ENCODE peak calls at places on chromosomes 12 and 14, in five cellular contexts. One of them, this sample, is unnamed.

GRCh38 chr12:131141483-131141882 is 187.8 kb downstream of the ADGRD1 start:
- DNase-seq in psoas muscle: no peak
- DNase-seq in omental fat pad: no peak
- DNase-seq in astrocyte: no peak
- DNase-seq in foreskin fibroblast: no peak
- DNase-seq in this sample: no peak

GRCh38 chr12:6229823-6230222 is 29.6 kb downstream of the CD9 start:
- DNase-seq in psoas muscle: peak; percentile 80
- DNase-seq in omental fat pad: no peak
- DNase-seq in astrocyte: peak; percentile 97
- DNase-seq in foreskin fibroblast: peak; percentile 95
- DNase-seq in this sample: no peak

GRCh38 chr14:105026033-105026785 is 5.3 kb upstream of the CDCA4 start:
- DNase-seq in psoas muscle: no peak
- DNase-seq in omental fat pad: no peak
- DNase-seq in astrocyte: peak; percentile 86
- DNase-seq in foreskin fibroblast: peak; percentile 51
- DNase-seq in this sample: no peak

GRCh38 chr14:52789118-52789517 is 2.3 kb downstream of the GNPNAT1 start:
- DNase-seq in psoas muscle: no peak
- DNase-seq in omental fat pad: no peak
- DNase-seq in astrocyte: no peak
- DNase-seq in foreskin fibroblast: no peak
- DNase-seq in this sample: no peak

GRCh38 chr12:18383203-18383602 is 121.9 kb downstream of the PIK3C2G start:
- DNase-seq in psoas muscle: no peak
- DNase-seq in omental fat pad: no peak
- DNase-seq in astrocyte: peak; percentile 91
- DNase-seq in foreskin fibroblast: peak; percentile 84
- DNase-seq in this sample: no peak

GRCh38 chr12:79558924-79559469 is 131.8 kb downstream of the PAWR start:
- DNase-seq in psoas muscle: no peak
- DNase-seq in omental fat pad: no peak
- DNase-seq in astrocyte: no peak
- DNase-seq in foreskin fibroblast: no peak
- DNase-seq in this sample: no peak

GRCh38 chr14:21902561-21903199 is 229.1 kb upstream of the OR4E1 start:
- DNase-seq in psoas muscle: no peak
- DNase-seq in omental fat pad: no peak
- DNase-seq in astrocyte: no peak
- DNase-seq in foreskin fibroblast: no peak
- DNase-seq in this sample: no peak

GRCh38 chr12:107317751-107318553 is 224.6 kb upstream of the CRY1 start:
- DNase-seq in psoas muscle: peak; percentile 90
- DNase-seq in omental fat pad: peak; percentile 27
- DNase-seq in astrocyte: peak; percentile 92
- DNase-seq in foreskin fibroblast: peak; percentile 76
- DNase-seq in this sample: peak; percentile 85

GRCh38 chr12:120960657-120961056 is 17.7 kb upstream of the HNF1A start:
- DNase-seq in psoas muscle: no peak
- DNase-seq in omental fat pad: no peak
- DNase-seq in astrocyte: no peak
- DNase-seq in foreskin fibroblast: no peak
- DNase-seq in this sample: no peak

DNA sequence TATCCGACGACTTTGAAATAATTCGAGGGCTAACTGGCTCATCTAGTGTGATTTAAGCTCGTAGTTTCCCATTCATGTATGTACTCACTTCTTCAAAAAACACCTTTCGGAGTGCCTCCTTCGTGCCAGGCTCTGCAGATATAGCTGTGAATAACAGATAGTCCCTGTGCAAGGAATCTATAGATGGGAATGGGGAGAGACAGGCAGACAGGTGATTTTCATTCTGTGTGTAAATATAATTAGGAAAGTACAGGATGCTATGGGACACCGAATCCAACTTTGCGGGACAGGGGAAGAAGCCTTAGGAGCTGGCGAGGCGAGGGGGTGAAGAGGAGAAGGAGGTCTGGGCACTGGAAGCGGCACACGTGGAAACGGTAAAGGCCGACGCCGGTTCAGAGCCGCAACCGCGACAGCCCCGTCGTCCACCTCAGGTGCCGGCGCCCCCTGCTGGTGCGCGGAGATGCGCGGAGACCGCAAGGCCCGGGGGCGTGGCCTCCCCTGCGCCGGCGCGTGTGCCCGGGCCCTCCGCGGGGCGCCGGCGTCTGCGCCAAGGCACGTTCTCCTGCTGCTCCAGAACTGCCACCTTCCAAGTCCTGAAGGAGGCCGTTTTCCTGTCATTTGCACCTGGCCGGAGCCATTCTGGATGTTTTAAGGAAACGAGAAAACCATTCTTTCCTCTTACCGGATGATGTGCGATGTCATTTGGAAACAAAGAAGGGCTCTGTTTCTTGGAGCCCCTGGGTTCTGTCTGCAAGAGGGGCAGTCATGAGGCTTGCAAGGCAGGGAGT is 18.0 kb upstream of the CACNA1C start:
- DNase-seq in psoas muscle: peak; percentile 92
- DNase-seq in omental fat pad: peak; percentile 73
- DNase-seq in astrocyte: no peak
- DNase-seq in foreskin fibroblast: peak; percentile 69
- DNase-seq in this sample: peak; percentile 88
- TF ChIP-seq CTCF in psoas muscle: peak; percentile 95
- TF ChIP-seq CTCF in omental fat pad: peak; percentile 64
- TF ChIP-seq CTCF in astrocyte: peak; percentile 54
- TF ChIP-seq CTCF in foreskin fibroblast: peak; percentile 76
- TF ChIP-seq CTCF in this sample: peak; percentile 90

GRCh38 chr12:53989227-53990113 is 4.5 kb downstream of the HOXC10 start:
- DNase-seq in psoas muscle: no peak
- DNase-seq in omental fat pad: no peak
- DNase-seq in astrocyte: no peak
- DNase-seq in foreskin fibroblast: peak; percentile 82
- DNase-seq in this sample: no peak
- TF ChIP-seq CTCF in psoas muscle: peak; percentile 44
- TF ChIP-seq CTCF in omental fat pad: no peak
- TF ChIP-seq CTCF in astrocyte: peak; percentile 20
- TF ChIP-seq CTCF in foreskin fibroblast: peak; percentile 37
- TF ChIP-seq CTCF in this sample: peak; percentile 37

DNA sequence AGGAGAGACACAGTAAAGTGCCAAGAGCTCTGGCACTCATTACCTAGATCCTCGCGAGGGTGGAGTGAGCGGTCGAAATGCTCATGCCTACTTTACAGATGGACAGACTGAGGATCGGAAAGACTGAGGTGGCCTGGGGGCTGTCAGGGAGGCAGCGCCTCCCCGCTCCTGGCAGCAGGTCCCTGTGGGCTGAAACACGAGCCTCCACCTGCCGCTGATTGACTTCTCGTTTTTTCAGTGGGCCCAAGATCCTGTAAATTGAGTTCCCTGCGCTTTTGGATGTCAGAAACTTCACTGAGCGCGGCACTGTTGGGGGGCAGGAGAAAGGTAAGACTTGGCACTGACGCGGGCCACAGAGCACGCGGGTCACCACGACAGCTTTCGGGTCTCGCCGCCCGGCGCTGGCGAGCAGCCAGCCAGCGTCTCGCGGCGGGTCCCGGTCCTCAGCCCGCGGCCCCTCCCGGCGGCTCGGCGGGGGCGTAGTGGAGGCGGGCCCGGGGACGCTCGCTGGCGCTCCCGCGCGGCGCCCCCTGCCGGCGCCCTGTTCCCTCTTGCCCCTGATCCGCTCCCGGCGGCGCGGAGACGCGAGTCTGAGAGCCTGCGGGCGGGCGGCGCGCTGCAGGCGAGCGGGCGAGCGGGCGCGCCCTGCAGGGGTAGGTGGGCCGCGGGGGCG is 550 bp upstream of the SCN8A start:
- DNase-seq in psoas muscle: peak; percentile 58
- DNase-seq in omental fat pad: no peak
- DNase-seq in astrocyte: peak; percentile 51
- DNase-seq in foreskin fibroblast: peak; percentile 80
- DNase-seq in this sample: peak; percentile 83
- TF ChIP-seq CTCF in psoas muscle: peak; percentile 46
- TF ChIP-seq CTCF in omental fat pad: no peak
- TF ChIP-seq CTCF in astrocyte: peak; percentile 23
- TF ChIP-seq CTCF in foreskin fibroblast: peak; percentile 35
- TF ChIP-seq CTCF in this sample: peak; percentile 45

GRCh38 chr12:111754671-111755070 is 12.1 kb upstream of the ALDH2 start:
- DNase-seq in psoas muscle: peak; percentile 56
- DNase-seq in omental fat pad: no peak
- DNase-seq in astrocyte: no peak
- DNase-seq in foreskin fibroblast: no peak
- DNase-seq in this sample: no peak

GRCh38 chr12:111756196-111756595 is 10.5 kb upstream of the ALDH2 start:
- DNase-seq in psoas muscle: peak; percentile 50
- DNase-seq in omental fat pad: no peak
- DNase-seq in astrocyte: no peak
- DNase-seq in foreskin fibroblast: no peak
- DNase-seq in this sample: no peak

GRCh38 chr12:111749391-111749790 is 17.3 kb upstream of the ALDH2 start:
- DNase-seq in psoas muscle: no peak
- DNase-seq in omental fat pad: no peak
- DNase-seq in astrocyte: no peak
- DNase-seq in foreskin fibroblast: no peak
- DNase-seq in this sample: no peak

GRCh38 chr12:111756681-111757080 is 10.1 kb upstream of the ALDH2 start:
- DNase-seq in psoas muscle: peak; percentile 41
- DNase-seq in omental fat pad: no peak
- DNase-seq in astrocyte: no peak
- DNase-seq in foreskin fibroblast: no peak
- DNase-seq in this sample: no peak

DNA sequence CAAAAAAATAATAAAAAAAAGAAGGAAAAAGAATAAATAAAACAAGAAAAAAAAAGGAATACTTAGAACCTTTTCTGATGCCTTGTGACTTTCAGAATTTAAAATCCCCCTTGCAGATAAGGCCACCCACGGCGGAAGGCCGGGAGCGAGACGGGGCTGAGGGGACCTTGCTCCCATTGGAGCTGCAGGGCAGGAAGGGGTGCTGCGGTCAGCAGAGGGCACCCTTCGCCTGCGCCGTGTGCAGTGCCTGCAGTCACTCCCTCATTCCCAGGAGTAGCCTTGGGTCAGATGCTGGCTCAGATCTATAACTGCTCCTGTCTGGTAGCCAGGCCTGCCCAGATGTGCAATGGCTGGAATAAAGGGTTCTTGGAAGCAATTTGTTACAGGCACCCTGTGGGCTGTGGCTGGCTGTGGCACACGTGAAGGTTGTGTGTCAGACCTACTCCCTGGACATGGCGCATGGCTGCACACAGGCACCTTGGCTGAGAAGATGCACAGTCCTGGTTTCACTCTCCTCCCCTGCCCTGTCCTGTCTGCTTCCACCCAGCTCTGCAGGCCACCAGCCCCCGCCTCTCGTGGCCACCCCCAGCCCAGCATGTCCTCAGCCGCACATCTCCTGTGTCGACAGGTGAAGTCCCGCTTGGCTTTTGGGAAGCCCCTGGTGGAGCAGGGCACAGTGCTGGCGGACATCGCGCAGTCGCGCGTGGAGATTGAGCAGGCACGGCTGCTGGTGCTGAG is 13.4 kb upstream of the ALDH2 start:
- DNase-seq in psoas muscle: peak; percentile 83
- DNase-seq in omental fat pad: no peak
- DNase-seq in astrocyte: no peak
- DNase-seq in foreskin fibroblast: peak; percentile 52
- DNase-seq in this sample: no peak
- TF ChIP-seq CTCF in psoas muscle: peak; percentile 89
- TF ChIP-seq CTCF in omental fat pad: peak; percentile 24
- TF ChIP-seq CTCF in astrocyte: peak; percentile 37
- TF ChIP-seq CTCF in foreskin fibroblast: peak; percentile 73
- TF ChIP-seq CTCF in this sample: no peak

GRCh38 chr12:117100251-117100650 is 1.0 kb upstream of the TESC start:
- DNase-seq in psoas muscle: no peak
- DNase-seq in omental fat pad: no peak
- DNase-seq in astrocyte: no peak
- DNase-seq in foreskin fibroblast: no peak
- DNase-seq in this sample: no peak
- TF ChIP-seq CTCF in psoas muscle: no peak
- TF ChIP-seq CTCF in omental fat pad: no peak
- TF ChIP-seq CTCF in astrocyte: peak; percentile 18
- TF ChIP-seq CTCF in foreskin fibroblast: peak; percentile 32
- TF ChIP-seq CTCF in this sample: no peak

DNA sequence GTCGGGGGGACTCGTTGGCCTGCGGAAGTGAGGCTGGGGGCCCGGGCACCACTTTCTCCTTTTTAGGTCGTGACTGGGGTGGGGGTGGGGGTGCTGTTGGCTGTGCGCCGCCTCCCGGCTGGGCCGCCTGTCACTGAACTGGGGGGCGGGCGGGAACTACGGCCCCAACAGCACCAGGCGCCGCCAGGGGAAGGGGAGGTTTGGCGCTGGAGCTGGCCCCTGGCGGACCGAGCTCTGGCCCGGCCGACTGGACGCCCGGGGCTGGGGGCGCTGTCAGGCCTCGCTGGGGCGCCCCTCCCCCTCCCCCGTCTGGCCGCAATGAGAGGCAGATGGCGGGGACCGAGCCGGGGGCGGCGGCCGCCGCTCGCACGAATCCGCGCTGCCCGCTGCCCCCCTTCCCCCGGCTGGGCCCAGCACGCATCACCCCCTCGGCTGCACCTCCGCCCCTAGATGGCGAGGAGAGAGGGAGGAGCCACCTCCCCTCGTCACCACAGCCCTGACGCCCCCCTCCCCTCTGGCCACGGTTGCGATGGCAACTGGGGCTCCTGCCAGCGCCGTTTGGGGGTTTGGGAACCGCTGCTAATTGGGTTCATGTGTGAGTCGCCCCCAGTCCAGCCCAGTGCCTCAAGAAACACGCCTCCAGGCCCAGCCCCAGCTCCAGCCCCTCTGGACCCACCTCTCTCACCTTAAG is 723 bp downstream of the NFATC4 start:
- DNase-seq in psoas muscle: peak; percentile 70
- DNase-seq in omental fat pad: no peak
- DNase-seq in astrocyte: peak; percentile 57
- DNase-seq in foreskin fibroblast: peak; percentile 89
- DNase-seq in this sample: peak; percentile 72
- TF ChIP-seq CTCF in psoas muscle: no peak
- TF ChIP-seq CTCF in omental fat pad: no peak
- TF ChIP-seq CTCF in astrocyte: no peak
- TF ChIP-seq CTCF in foreskin fibroblast: peak; percentile 7
- TF ChIP-seq CTCF in this sample: no peak

GRCh38 chr12:52305921-52306705 is 14.8 kb upstream of the KRT81 start:
- DNase-seq in psoas muscle: no peak
- DNase-seq in omental fat pad: no peak
- DNase-seq in astrocyte: no peak
- DNase-seq in foreskin fibroblast: no peak
- DNase-seq in this sample: peak; percentile 4
- TF ChIP-seq CTCF in psoas muscle: no peak
- TF ChIP-seq CTCF in omental fat pad: no peak
- TF ChIP-seq CTCF in astrocyte: no peak
- TF ChIP-seq CTCF in foreskin fibroblast: peak; percentile 30
- TF ChIP-seq CTCF in this sample: no peak